ENCODE peak calls at places on chromosomes 2 and 18, in five cellular contexts. M is upper lobe of right lung; P is CD8-positive, alpha-beta T cell; W is tibial nerve; Q is NT2/D1. Y is an unnamed sample.

GRCh38 chr2:109663721-109664120 is 49.6 kb downstream of the SOWAHC start:
- DNase-seq in M (no peak), P (no peak), W (peak; percentile 35), Q (no peak), Y (no peak)

GRCh38 chr2:75424936-75425619 is 135.7 kb downstream of the EVA1A start:
- DNase-seq in M (peak; percentile 62), P (no peak), W (no peak), Q (no peak), Y (no peak)

GRCh38 chr2:45269149-45269793 is 260.0 kb upstream of the SIX2 start:
- DNase-seq in M (no peak), P (no peak), W (no peak), Q (no peak), Y (no peak)

GRCh38 chr2:235721586-235721985 is 227.7 kb downstream of the AGAP1 start:
- DNase-seq in M (no peak), P (no peak), W (no peak), Q (no peak), Y (no peak)

GRCh38 chr2:70035344-70035844 is 51.9 kb upstream of the PCBP1 start:
- DNase-seq in M (no peak), P (no peak), W (no peak), Q (no peak), Y (no peak)

GRCh38 chr2:204477358-204477950 is 67.8 kb upstream of the PARD3B start:
- DNase-seq in M (no peak), P (no peak), W (no peak), Q (no peak), Y (no peak)

GRCh38 chr2:8627019-8627691 is 54.7 kb upstream of the ID2 start:
- DNase-seq in M (no peak), P (no peak), W (no peak), Q (no peak), Y (no peak)

GRCh38 chr18:8937695-8938094 is 164.8 kb upstream of the NDUFV2 start:
- DNase-seq in M (no peak), P (no peak), W (no peak), Q (no peak), Y (no peak)

GRCh38 chr2:2026252-2026831 is 282.0 kb upstream of the PXDN start:
- DNase-seq in M (no peak), P (no peak), W (no peak), Q (no peak), Y (no peak)

GRCh38 chr2:217162533-217162932 is 302.7 kb upstream of the TNP1 start:
- DNase-seq in M (no peak), P (peak; percentile 19), W (no peak), Q (no peak), Y (no peak)

GRCh38 chr18:65671621-65672415 is 79.0 kb upstream of the CDH7 start:
- DNase-seq in M (no peak), P (no peak), W (no peak), Q (no peak), Y (no peak)
- H3K4me3 ChIP-seq in M (no peak overlapping the region), P (no peak overlapping the region), W (no peak overlapping the region), Q (no peak overlapping the region), Y (no peak overlapping the region)

GRCh38 chr18:34972765-34973414 is 68.3 kb upstream of the MAPRE2 start:
- DNase-seq in M (no peak), P (no peak), W (no peak), Q (no peak), Y (no peak)
- H3K4me3 ChIP-seq in M (no peak overlapping the region), P (no peak overlapping the region), W (no peak overlapping the region), Q (no peak overlapping the region), Y (no peak overlapping the region)

DNA sequence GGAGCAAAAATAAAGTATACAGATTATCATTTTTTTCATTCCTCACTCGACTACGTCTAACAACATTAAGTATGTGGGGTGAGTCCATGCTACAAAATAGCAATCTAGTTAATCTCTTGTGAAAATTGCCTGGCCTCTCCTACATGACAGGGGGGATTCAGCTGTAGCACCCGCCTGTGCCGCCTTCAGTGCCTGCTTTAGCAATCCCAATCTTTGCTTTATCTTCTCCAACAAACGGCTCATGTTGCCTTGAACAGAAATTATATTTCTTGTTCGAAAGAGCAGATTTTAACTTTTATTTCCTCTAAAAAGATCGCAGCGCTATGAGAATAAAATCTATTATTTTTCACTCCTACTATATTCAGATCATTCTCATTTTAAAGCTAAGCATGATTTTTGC is 2.4 kb upstream of the SOX11 start:
- DNase-seq in M (no peak), P (no peak), W (no peak), Q (no peak), Y (no peak)
- H3K4me3 ChIP-seq in M (no peak overlapping the region), P (no peak overlapping the region), W (no peak overlapping the region), Q (no peak overlapping the region), Y (no peak overlapping the region)

GRCh38 chr18:62447652-62448051 is 75.2 kb upstream of the ZCCHC2 start:
- DNase-seq in M (no peak), P (no peak), W (no peak), Q (no peak), Y (no peak)
- H3K4me3 ChIP-seq in M (no peak overlapping the region), P (no peak overlapping the region), W (no peak overlapping the region), Q (no peak overlapping the region), Y (no peak overlapping the region)

DNA sequence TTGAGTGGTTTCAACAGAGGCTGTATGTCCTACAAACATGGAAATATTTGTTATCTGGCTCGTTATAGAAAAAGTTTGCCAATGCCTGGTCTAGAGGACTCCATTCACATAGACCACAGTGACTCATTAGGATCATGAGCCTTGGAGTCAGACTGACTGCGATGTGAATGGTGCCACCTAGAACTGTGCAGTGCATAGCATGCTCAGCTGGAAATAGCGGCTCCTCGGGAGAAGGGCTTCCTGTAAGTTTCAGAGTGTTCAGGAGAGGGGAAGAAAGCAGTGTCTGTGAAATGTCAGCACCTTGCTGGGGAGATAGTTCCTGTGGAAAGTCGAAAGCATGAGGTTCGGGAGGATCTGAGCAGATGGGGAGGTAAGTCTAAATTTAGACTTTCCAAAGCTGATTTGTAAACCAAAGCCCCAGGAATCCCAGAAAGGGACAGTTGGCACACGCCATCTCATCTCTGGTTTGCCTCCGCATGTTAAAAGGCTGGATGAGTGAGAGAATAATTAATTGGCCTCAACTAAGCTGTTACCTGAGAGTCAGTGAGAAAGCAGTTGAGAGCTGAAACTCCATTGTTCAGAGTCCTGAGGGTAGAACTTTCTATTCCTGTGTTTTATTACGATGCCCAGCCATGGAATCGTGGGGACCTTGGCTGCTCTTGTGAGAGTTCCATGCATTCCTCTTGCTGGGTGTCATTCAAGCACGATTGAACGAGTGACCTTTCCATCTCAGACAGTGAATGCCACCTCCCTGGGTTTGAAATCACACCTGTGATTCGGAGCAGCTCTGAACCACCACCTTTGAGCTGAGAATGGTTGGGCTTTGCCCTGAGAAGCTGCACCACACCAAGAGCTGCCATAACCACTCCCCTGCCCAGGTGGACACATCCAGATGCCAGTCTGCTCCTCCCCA is 99.5 kb downstream of the MAPK4 start:
- DNase-seq in M (no peak), P (no peak), W (no peak), Q (no peak), Y (no peak)
- H3K4me3 ChIP-seq in M (no peak overlapping the region), P (no peak overlapping the region), W (no peak overlapping the region), Q (no peak overlapping the region), Y (no peak overlapping the region)

GRCh38 chr2:3265471-3265870 is 112.1 kb downstream of the EIPR1 start:
- DNase-seq in M (no peak), P (no peak), W (no peak), Q (no peak), Y (peak; percentile 9)

GRCh38 chr2:3267549-3267867 is 110.1 kb downstream of the EIPR1 start:
- DNase-seq in M (no peak), P (no peak), W (no peak), Q (no peak), Y (peak; percentile 37)

GRCh38 chr2:3266727-3267548 is 110.7 kb downstream of the EIPR1 start:
- DNase-seq in M (no peak), P (no peak), W (no peak), Q (no peak), Y (no peak)

GRCh38 chr2:3267869-3268704 is 109.5 kb downstream of the EIPR1 start:
- DNase-seq in M (no peak), P (no peak), W (no peak), Q (no peak), Y (peak; percentile 40)

GRCh38 chr2:3265981-3266726 is 111.5 kb downstream of the EIPR1 start:
- DNase-seq in M (no peak), P (no peak), W (no peak), Q (peak; percentile 93), Y (peak; percentile 11)
- H3K4me3 ChIP-seq in M (no peak overlapping the region), P (no peak overlapping the region), W (no peak overlapping the region), Q (no peak overlapping the region), Y (no peak overlapping the region)

GRCh38 chr18:35950628-35950982 is 21.9 kb upstream of the RMP24 start:
- DNase-seq in M (no peak), P (no peak), W (no peak), Q (no peak), Y (no peak)
- H3K4me3 ChIP-seq in M (peak overlapping the region; percentile 53), P (peak overlapping the region; percentile 70), W (no peak overlapping the region), Q (peak overlapping the region; percentile 83), Y (peak overlapping the region; percentile 64)